ENCODE peak calls at places on chromosome 6, in ten cellular contexts. J is cardiac fibroblast; V is neural crest cell; I is fibroblast of lung; R is activated CD8-positive, alpha-beta T cell treated with anti-CD3 and anti-CD28 coated beads for 36 hours; H is mammary epithelial cell; F is HFFc6; D is heart right ventricle; K is foreskin keratinocyte; Q is GM13976. C is an unnamed sample.

GRCh38 chr6:43972915-43973304 is 154.3 kb downstream of the MRPL14 start:
- DNase-seq in R (no peak), Q (no peak), J (peak), H (peak), I (peak), V (no peak), F (peak), K (peak), D (peak), C (peak)

GRCh38 chr6:32685603-32686002 is 19.1 kb upstream of the HLA-DQB1 start:
- DNase-seq in F (no peak), I (peak), D (no peak), R (peak), H (peak), Q (peak), V (no peak), K (no peak), J (no peak), C (no peak)

GRCh38 chr6:25006565-25007001 is 70.8 kb upstream of the RIPOR2 start:
- DNase-seq in F (peak), V (no peak), Q (no peak), R (peak), K (no peak), J (peak), I (peak), D (no peak), H (peak), C (no peak)

GRCh38 chr6:38326837-38327236 is 312.9 kb downstream of the BTBD9 start:
- DNase-seq in K (no peak), D (no peak), I (no peak), F (no peak), Q (no peak), J (no peak), H (no peak), V (no peak), R (no peak), C (no peak)

GRCh38 chr6:147322299-147323162 is 118.3 kb downstream of the STXBP5 start:
- DNase-seq in I (no peak), J (peak), D (no peak), Q (peak), H (no peak), F (peak), R (peak), K (peak), V (no peak), C (no peak)

GRCh38 chr6:130362128-130362527 is 3.7 kb upstream of the TMEM200A start:
- DNase-seq in K (no peak), Q (no peak), R (peak), V (no peak), D (no peak), H (peak), F (no peak), I (no peak), J (no peak), C (no peak)

GRCh38 chr6:157732007-157732406 is 91.0 kb upstream of the SNX9 start:
- DNase-seq in D (no peak), F (no peak), J (no peak), K (no peak), V (no peak), I (no peak), H (no peak), R (no peak), Q (no peak), C (no peak)

GRCh38 chr6:96014846-96015245 is 928 bp upstream of the FUT9 start:
- DNase-seq in F (no peak), I (no peak), H (no peak), J (no peak), Q (no peak), R (no peak), D (no peak), V (no peak), K (no peak), C (no peak)

GRCh38 chr6:137261393-137262154 is 42.4 kb upstream of the IFNGR1 start:
- DNase-seq in V (no peak), J (peak), R (no peak), D (no peak), Q (peak), F (peak), I (peak), K (peak), H (peak), C (no peak)

GRCh38 chr6:150631982-150632642 is 32.4 kb downstream of the PLEKHG1 start:
- DNase-seq in D (no peak), J (no peak), R (no peak), K (no peak), V (no peak), Q (no peak), H (no peak), I (no peak), F (no peak), C (no peak)

GRCh38 chr6:44074383-44075136 is 52.7 kb downstream of the MRPL14 start:
- DNase-seq in D (peak), V (peak), I (peak), J (peak), F (peak), K (peak), R (peak), H (peak), Q (peak), C (peak)

GRCh38 chr6:99148111-99148510 is 200.4 kb upstream of the FBXL4 start:
- DNase-seq in J (no peak), Q (no peak), K (no peak), I (no peak), V (no peak), D (no peak), H (no peak), R (no peak), F (no peak), C (no peak)

GRCh38 chr6:29919506-29919905 is 22.8 kb upstream of the HLA-A start:
- DNase-seq in Q (no peak), J (no peak), F (no peak), V (no peak), K (no peak), H (no peak), I (no peak), D (no peak), R (no peak), C (no peak)

GRCh38 chr6:4640139-4640538 is 136.1 kb upstream of the CDYL start:
- DNase-seq in Q (no peak), R (no peak), F (peak), H (peak), K (peak), I (peak), J (peak), D (no peak), V (no peak), C (no peak)

GRCh38 chr6:168414696-168415095 is 26.3 kb upstream of the SMOC2 start:
- DNase-seq in V (no peak), K (no peak), J (peak), I (peak), Q (no peak), D (no peak), H (no peak), R (no peak), F (no peak), C (no peak)

GRCh38 chr6:32427934-32428474 is 11.7 kb upstream of the HLA-DRA start:
- DNase-seq in K (no peak), Q (no peak), V (no peak), R (no peak), H (no peak), D (no peak), F (no peak), I (no peak), J (no peak), C (no peak)

GRCh38 chr6:26045939-26046368 is 41.3 kb upstream of the HFE start:
- DNase-seq in F (no peak), V (no peak), D (no peak), K (peak), H (peak), J (no peak), I (no peak), Q (no peak), R (no peak), C (no peak)

GRCh38 chr6:67009818-67010217 is 1302.8 kb upstream of the EYS start:
- DNase-seq in K (no peak), R (no peak), H (no peak), V (no peak), D (no peak), I (no peak), J (no peak), Q (no peak), F (no peak), C (no peak)

GRCh38 chr6:21748343-21749063 is 155.0 kb downstream of the SOX4 start:
- DNase-seq in R (peak), D (no peak), I (peak), K (no peak), H (peak), J (peak), Q (peak), F (no peak), V (no peak), C (no peak)

GRCh38 chr6:21742238-21742660 is 148.7 kb downstream of the SOX4 start:
- DNase-seq in F (peak), J (peak), R (no peak), D (no peak), I (peak), V (no peak), Q (no peak), K (peak), H (peak), C (peak)

GRCh38 chr6:21747441-21747840 is 153.9 kb downstream of the SOX4 start:
- DNase-seq in V (no peak), I (no peak), K (no peak), H (no peak), R (no peak), Q (no peak), F (no peak), D (no peak), J (no peak), C (no peak)

GRCh38 chr6:21744321-21744720 is 150.8 kb downstream of the SOX4 start:
- DNase-seq in D (no peak), K (no peak), F (no peak), V (no peak), H (no peak), I (no peak), R (no peak), J (no peak), Q (no peak), C (no peak)

GRCh38 chr6:21745543-21746337 is 152.2 kb downstream of the SOX4 start:
- DNase-seq in V (no peak), J (no peak), F (no peak), R (no peak), I (no peak), K (no peak), H (no peak), Q (no peak), D (no peak), C (no peak)
- TF ChIP-seq CTCF in V (no peak), J (no peak), F (no peak), R (no peak), I (no peak), K (no peak), H (no peak), Q (no peak), D (no peak), C (no peak)

DNA sequence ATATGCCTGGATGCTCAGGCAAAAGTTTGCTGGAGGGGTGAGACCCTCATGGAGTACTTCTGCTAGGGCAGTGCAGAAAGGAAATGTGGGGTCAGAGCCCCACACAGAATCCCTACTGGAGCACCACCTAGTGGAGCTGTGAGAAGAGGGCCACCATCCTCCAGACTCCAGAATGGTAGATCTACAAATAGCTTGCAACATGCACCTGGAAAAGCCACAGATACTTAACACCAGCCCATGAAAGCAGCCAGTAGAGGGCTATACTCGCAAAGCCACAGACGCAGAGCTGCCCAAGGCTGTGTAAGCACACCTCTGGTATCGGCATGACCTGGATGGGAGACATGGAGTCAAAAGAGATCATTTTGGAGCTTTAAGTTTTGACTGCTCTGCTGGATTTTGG is 60.7 kb upstream of the GJE1 start:
- DNase-seq in K (no peak), Q (no peak), I (no peak), H (no peak), D (no peak), R (no peak), J (no peak), F (no peak), V (no peak), C (no peak)
- TF ChIP-seq CTCF in K (peak), Q (no peak), I (no peak), H (no peak), D (no peak), R (no peak), J (peak), F (peak), V (no peak), C (no peak)

GRCh38 chr6:15247214-15247749 is 1.4 kb downstream of the JARID2 start:
- DNase-seq in D (no peak), K (no peak), H (no peak), F (no peak), V (no peak), Q (no peak), R (no peak), J (no peak), I (no peak), C (no peak)

GRCh38 chr6:15249371-15250019 is 3.6 kb downstream of the JARID2 start:
- DNase-seq in K (no peak), R (no peak), H (no peak), D (no peak), J (peak), I (no peak), Q (no peak), F (no peak), V (no peak), C (no peak)

GRCh38 chr6:15248451-15249370 is 2.8 kb downstream of the JARID2 start:
- DNase-seq in K (peak), Q (peak), J (peak), I (peak), D (peak), V (peak), F (peak), H (peak), R (peak), C (peak)

GRCh38 chr6:15246217-15247211 is 645 bp downstream of the JARID2 start:
- DNase-seq in R (peak), K (no peak), D (no peak), J (peak), H (peak), Q (no peak), F (no peak), V (no peak), I (no peak), C (no peak)

DNA sequence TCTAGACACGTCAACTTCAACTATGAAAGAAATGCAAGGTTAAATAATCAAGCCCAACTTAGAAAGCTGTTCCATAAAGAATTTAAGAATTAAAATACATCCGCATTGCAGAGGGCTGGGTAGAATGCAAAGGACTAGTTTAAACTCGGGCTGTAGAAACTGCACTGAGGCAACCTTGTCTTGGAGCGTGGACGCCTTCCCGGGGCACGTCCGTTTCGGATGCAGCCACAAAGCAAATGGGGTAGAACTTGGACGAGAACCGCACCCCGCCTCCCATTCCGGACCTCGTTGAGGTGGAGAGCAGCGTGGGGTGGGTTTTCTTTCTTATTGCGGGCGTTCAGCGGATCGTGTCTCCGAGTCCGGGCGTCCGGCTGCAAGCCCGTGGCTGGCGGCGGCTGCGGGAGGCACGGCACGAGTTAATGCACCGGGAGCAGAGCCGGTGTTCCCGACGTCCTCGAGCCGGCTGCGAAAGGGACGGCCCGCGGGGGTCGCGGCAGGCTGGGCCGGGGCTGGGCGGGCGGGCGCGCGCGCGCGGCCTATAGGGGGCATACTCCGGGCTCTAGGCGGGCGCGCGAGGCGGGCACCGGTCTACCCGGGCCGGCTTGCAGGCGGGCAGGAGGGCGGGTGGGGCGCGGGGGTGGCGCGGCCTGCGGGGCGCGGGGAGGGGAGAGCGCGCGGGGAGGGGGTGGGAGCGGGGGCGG is 2.0 kb downstream of the JARID2 start:
- DNase-seq in F (peak), V (peak), K (peak), I (peak), H (peak), D (peak), R (peak), J (peak), Q (peak), C (no peak)
- TF ChIP-seq CTCF in F (peak), V (peak), K (peak), I (no peak), H (no peak), D (no peak), R (no peak), J (no peak), Q (peak), C (no peak)

GRCh38 chr6:5899216-5900045 is 107.3 kb downstream of the NRN1 start:
- DNase-seq in F (no peak), D (no peak), H (no peak), Q (no peak), J (no peak), R (no peak), I (no peak), V (no peak), K (no peak), C (no peak)

GRCh38 chr6:5894357-5894756 is 112.4 kb downstream of the NRN1 start:
- DNase-seq in H (no peak), F (no peak), K (no peak), R (no peak), J (no peak), V (no peak), I (no peak), Q (no peak), D (peak), C (no peak)

GRCh38 chr6:5898102-5898501 is 108.6 kb downstream of the NRN1 start:
- DNase-seq in V (no peak), H (no peak), K (no peak), I (no peak), R (no peak), F (no peak), J (no peak), D (no peak), Q (no peak), C (no peak)

GRCh38 chr6:5893295-5893694 is 113.4 kb downstream of the NRN1 start:
- DNase-seq in D (no peak), Q (no peak), F (no peak), H (no peak), I (no peak), R (no peak), J (no peak), V (no peak), K (no peak), C (no peak)

GRCh38 chr6:5898563-5898962 is 108.2 kb downstream of the NRN1 start:
- DNase-seq in K (no peak), Q (no peak), H (no peak), F (no peak), R (no peak), D (no peak), I (no peak), V (no peak), J (no peak), C (no peak)
- TF ChIP-seq CTCF in K (no peak), Q (no peak), H (no peak), F (no peak), R (no peak), D (no peak), I (no peak), V (no peak), J (no peak), C (no peak)